ENCODE peak calls at places on chromosomes 2 and 18, in ten cellular contexts. X, R, J, P, D, G, S, L, V and Q are unnamed samples. For H3K4me1, the result is how much of the 10 kb centered on the place peaks cover.

GRCh38 chr2:10985260-10985659 is 73.5 kb downstream of the KCNF1 start:
- DNase-seq in P (no peak), S (no peak), R (no peak), L (no peak), X (no peak), G (no peak), D (no peak), V (no peak), J (no peak), Q (no peak)

GRCh38 chr2:196598846-196599245 is 40.7 kb upstream of the CCDC150 start:
- DNase-seq in V (no peak), J (no peak), P (no peak), G (peak), S (no peak), L (no peak), R (no peak), X (no peak), D (no peak), Q (no peak)

GRCh38 chr2:238127165-238128060 is 11.1 kb upstream of the KLHL30 start:
- DNase-seq in X (no peak), P (peak), D (peak), V (no peak), J (peak), G (peak), L (no peak), S (no peak), R (peak), Q (peak)

GRCh38 chr2:229118336-229118735 is 152.8 kb downstream of the PID1 start:
- DNase-seq in J (no peak), D (no peak), S (no peak), P (no peak), X (no peak), G (no peak), V (no peak), R (no peak), L (no peak), Q (no peak)

GRCh38 chr2:150041721-150042450 is 445.6 kb downstream of the RND3 start:
- DNase-seq in L (no peak), V (no peak), R (no peak), G (peak), S (no peak), D (no peak), X (no peak), P (no peak), J (no peak), Q (no peak)

GRCh38 chr2:147327636-147328035 is 517.2 kb upstream of the ACVR2A start:
- DNase-seq in G (no peak), X (no peak), P (no peak), L (no peak), V (no peak), R (no peak), D (no peak), J (peak), S (no peak), Q (peak)

GRCh38 chr2:221780281-221780688 is 208.2 kb upstream of the EPHA4 start:
- DNase-seq in D (peak), V (no peak), P (no peak), S (no peak), X (no peak), R (no peak), G (peak), J (no peak), L (no peak), Q (no peak)

GRCh38 chr18:62720766-62721613 is 5.6 kb downstream of the PHLPP1 start:
- DNase-seq in S (no peak), J (no peak), G (no peak), D (no peak), L (no peak), R (no peak), V (no peak), X (no peak), P (no peak), Q (no peak)

GRCh38 chr2:71615769-71616730 is 162.7 kb downstream of the DYSF start:
- DNase-seq in V (no peak), X (no peak), J (no peak), R (peak), S (no peak), L (no peak), D (no peak), P (no peak), G (no peak), Q (no peak)

GRCh38 chr2:160652236-160652635 is 158.6 kb upstream of the RBMS1 start:
- DNase-seq in S (peak), R (no peak), L (no peak), X (peak), G (no peak), V (peak), J (no peak), D (peak), P (peak), Q (peak)

GRCh38 chr2:36322108-36322507 is 33.5 kb upstream of the CRIM1 start:
- DNase-seq in P (peak), V (no peak), L (no peak), D (peak), R (no peak), S (no peak), G (peak), X (no peak), J (no peak), Q (no peak)

GRCh38 chr2:67436221-67436620 is 39.1 kb downstream of the ETAA1 start:
- DNase-seq in S (no peak), D (peak), V (no peak), G (no peak), X (no peak), R (no peak), P (no peak), J (no peak), L (no peak), Q (no peak)

GRCh38 chr2:84938194-84938879 is 32.6 kb upstream of the KCMF1 start:
- DNase-seq in V (peak), L (no peak), D (no peak), J (no peak), G (no peak), R (no peak), P (no peak), S (no peak), X (no peak), Q (peak)

GRCh38 chr18:44781890-44782289 is 101.2 kb downstream of the SETBP1 start:
- DNase-seq in D (peak), R (no peak), L (no peak), G (peak), X (no peak), V (no peak), J (no peak), P (no peak), S (no peak), Q (no peak)

GRCh38 chr2:96144481-96145027 is 686 bp downstream of the DUSP2 start:
- DNase-seq in J (no peak), G (no peak), P (peak), L (peak), S (no peak), V (peak), X (no peak), R (no peak), D (peak), Q (peak)

GRCh38 chr2:233210843-233211600 is 40.5 kb upstream of the ATG16L1 start:
- DNase-seq in P (peak), J (peak), G (peak), L (no peak), D (no peak), V (no peak), X (no peak), R (no peak), S (peak), Q (no peak)

GRCh38 chr2:149906871-149907270 is 319.3 kb upstream of the MMADHC start:
- DNase-seq in L (no peak), D (no peak), G (no peak), X (no peak), P (no peak), S (no peak), R (no peak), J (no peak), V (no peak), Q (no peak)

GRCh38 chr2:109450574-109451265 is 163.0 kb downstream of the SEPTIN10 start:
- DNase-seq in V (no peak), P (no peak), D (no peak), J (peak), X (no peak), G (no peak), R (no peak), S (peak), L (no peak), Q (no peak)

GRCh38 chr2:23658466-23658942 is 268.4 kb downstream of the ATAD2B start:
- DNase-seq in X (no peak), R (peak), P (peak), S (peak), J (peak), V (peak), L (no peak), G (peak), D (no peak), Q (no peak)

GRCh38 chr2:128325665-128326181 is 7.1 kb upstream of the HS6ST1 start:
- DNase-seq in G (no peak), L (no peak), V (no peak), D (no peak), P (no peak), S (peak), R (no peak), X (no peak), J (peak), Q (no peak)

GRCh38 chr2:120856421-120856862 is 120.8 kb downstream of the GLI2 start:
- DNase-seq in D (peak), X (no peak), P (no peak), S (no peak), L (no peak), G (peak), V (no peak), J (no peak), R (peak), Q (no peak)

GRCh38 chr2:219448099-219448775 is 13.6 kb downstream of the SPEG start:
- DNase-seq in P (no peak), G (no peak), S (no peak), D (peak), X (no peak), R (no peak), L (no peak), J (no peak), V (no peak), Q (no peak)

GRCh38 chr18:23066060-23066459 is 69.2 kb upstream of the CABLES1 start:
- DNase-seq in L (no peak), D (no peak), R (no peak), S (no peak), P (no peak), V (no peak), J (no peak), X (no peak), G (peak), Q (no peak)

GRCh38 chr2:219331560-219332213 is 857 bp downstream of the RESP18 start:
- DNase-seq in X (no peak), J (peak), L (no peak), D (peak), P (peak), G (peak), S (peak), R (no peak), V (no peak), Q (no peak)

GRCh38 chr2:240462073-240462703 is 26.7 kb downstream of the GPC1 start:
- DNase-seq in L (no peak), J (peak), S (no peak), X (no peak), D (no peak), V (no peak), R (no peak), G (no peak), P (no peak), Q (no peak)

GRCh38 chr2:10190737-10191532 is 68.4 kb downstream of the RRM2 start:
- DNase-seq in J (no peak), L (no peak), R (no peak), V (no peak), S (no peak), P (no peak), D (no peak), G (no peak), X (no peak), Q (no peak)

GRCh38 chr2:43018179-43019024 is 208.0 kb downstream of the ZFP36L2 start:
- DNase-seq in P (peak), S (peak), J (peak), D (no peak), V (no peak), L (no peak), X (no peak), G (peak), R (peak), Q (no peak)

GRCh38 chr2:145041706-145042105 is 521.8 kb upstream of the ZEB2 start:
- DNase-seq in R (no peak), G (no peak), P (no peak), J (no peak), X (no peak), S (no peak), L (no peak), D (no peak), V (no peak), Q (no peak)

GRCh38 chr18:74784791-74785190 is 187.1 kb downstream of the ZNF407 start:
- DNase-seq in X (no peak), D (no peak), J (no peak), R (no peak), G (no peak), V (no peak), P (no peak), S (no peak), L (no peak), Q (no peak)

GRCh38 chr2:132252894-132253264 is 91.1 kb upstream of the ANKRD30BL start:
- DNase-seq in X (no peak), L (no peak), P (no peak), J (no peak), G (no peak), R (no peak), V (no peak), S (no peak), D (no peak), Q (no peak)

GRCh38 chr2:65228249-65228750 is 669 bp downstream of the ACTR2 start:
- DNase-seq in S (no peak), R (no peak), J (no peak), V (peak), L (peak), D (peak), X (peak), G (peak), P (peak), Q (peak)

GRCh38 chr18:13003466-13003896 is 12.3 kb downstream of the CEP192 start:
- DNase-seq in P (peak), V (peak), D (peak), R (no peak), J (peak), X (no peak), G (peak), L (peak), S (no peak), Q (peak)

GRCh38 chr2:239261336-239261735 is 139.5 kb downstream of the HDAC4 start:
- DNase-seq in S (no peak), G (no peak), J (no peak), V (no peak), R (no peak), D (no peak), L (no peak), X (no peak), P (no peak), Q (no peak)
- H3K4me1 ChIP-seq in S (half or more), G (under half), J (under half), V (half or more), R (under half), D (under half), L (under half), X (half or more), P (under half), Q (under half)

GRCh38 chr2:60838481-60838880 is 42.9 kb upstream of the REL start:
- DNase-seq in S (no peak), J (no peak), G (no peak), P (no peak), X (no peak), R (no peak), L (no peak), V (no peak), D (no peak), Q (no peak)

GRCh38 chr2:60834270-60834717 is 47.1 kb upstream of the REL start:
- DNase-seq in L (no peak), V (no peak), J (no peak), P (no peak), R (no peak), X (no peak), S (no peak), G (no peak), D (peak), Q (no peak)

GRCh38 chr2:60839126-60839813 is 42.1 kb upstream of the REL start:
- DNase-seq in R (no peak), G (no peak), X (no peak), L (peak), J (no peak), S (no peak), D (peak), P (no peak), V (no peak), Q (no peak)

GRCh38 chr2:60836491-60836890 is 44.9 kb upstream of the REL start:
- DNase-seq in P (no peak), X (no peak), R (no peak), G (no peak), J (no peak), D (no peak), S (no peak), V (no peak), L (no peak), Q (no peak)

GRCh38 chr2:60837123-60837522 is 44.3 kb upstream of the REL start:
- DNase-seq in S (no peak), J (no peak), D (no peak), V (no peak), G (no peak), X (no peak), L (peak), R (no peak), P (no peak), Q (peak)
- H3K4me1 ChIP-seq in S (under half), J (under half), D (under half), V (under half), G (under half), X (under half), L (half or more), R (under half), P (under half), Q (half or more)

DNA sequence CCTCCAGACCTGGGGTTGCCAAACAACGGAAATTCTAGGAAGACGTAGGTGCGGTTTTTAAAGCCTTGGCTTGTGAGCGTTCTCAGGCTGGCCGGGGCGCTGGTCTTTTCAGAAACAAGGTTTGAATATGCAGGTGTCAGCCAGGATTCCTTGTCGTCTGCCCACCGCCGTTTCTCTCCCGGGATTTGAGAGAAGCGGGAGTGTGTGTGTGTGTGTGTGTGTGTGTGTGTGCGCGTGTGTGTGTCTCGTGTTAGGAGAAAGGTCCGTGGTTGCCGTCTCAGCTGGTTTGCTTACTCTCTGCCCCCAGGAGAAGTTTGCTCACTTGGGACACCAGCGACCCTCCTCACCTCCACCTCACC is 1.0 kb upstream of the ONECUT2 start:
- DNase-seq in G (no peak), D (no peak), R (peak), X (no peak), V (no peak), L (no peak), S (no peak), J (no peak), P (no peak), Q (no peak)
- H3K4me1 ChIP-seq in G (under half), D (under half), R (under half), X (under half), V (under half), L (under half), S (half or more), J (under half), P (under half), Q (under half)

GRCh38 chr2:118386636-118387302 is 298.5 kb downstream of the INSIG2 start:
- DNase-seq in X (no peak), S (no peak), R (no peak), D (peak), G (peak), J (no peak), P (no peak), L (no peak), V (no peak), Q (no peak)
- H3K4me1 ChIP-seq in X (under half), S (under half), R (under half), D (under half), G (under half), J (under half), P (under half), L (under half), V (under half), Q (under half)

GRCh38 chr2:173986805-173987204 is 21.6 kb upstream of the SP3 start:
- DNase-seq in X (no peak), V (no peak), J (peak), D (no peak), G (peak), L (no peak), R (no peak), P (peak), S (no peak), Q (no peak)
- H3K4me1 ChIP-seq in X (under half), V (under half), J (under half), D (under half), G (under half), L (under half), R (under half), P (under half), S (half or more), Q (under half)

DNA sequence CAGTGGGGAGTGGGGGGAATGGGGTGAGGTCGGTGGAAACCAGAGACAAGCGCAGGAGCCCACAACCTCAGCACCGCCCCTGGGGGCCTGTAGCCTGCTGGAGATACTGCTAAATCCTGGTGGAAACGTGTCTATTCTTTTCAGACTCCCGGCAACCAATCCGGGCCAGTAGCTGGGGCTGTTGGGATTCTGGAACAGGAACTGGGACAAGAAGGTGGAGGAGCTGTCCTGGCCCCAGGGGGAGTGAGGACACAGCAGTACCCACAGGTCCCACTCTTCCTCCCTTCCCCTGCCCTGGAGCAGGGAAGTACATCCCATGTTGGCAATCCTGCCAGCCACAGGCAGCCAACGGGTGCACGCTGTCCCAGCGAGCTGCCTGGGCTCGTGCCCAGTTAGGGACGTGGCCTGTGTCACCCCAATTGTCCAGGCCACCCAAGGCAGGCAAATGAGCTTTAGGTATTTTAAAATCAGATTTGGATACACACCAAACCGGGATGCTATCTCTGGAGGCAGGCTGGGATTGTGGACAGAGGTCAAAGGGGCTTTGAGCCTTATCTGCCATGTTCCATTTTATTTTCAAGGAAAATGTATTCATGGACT is 51.8 kb downstream of the HS1BP3 start:
- DNase-seq in G (no peak), L (no peak), P (no peak), R (peak), J (peak), D (no peak), X (no peak), V (no peak), S (peak), Q (no peak)
- H3K4me1 ChIP-seq in G (under half), L (under half), P (under half), R (under half), J (under half), D (under half), X (under half), V (under half), S (half or more), Q (under half)

DNA sequence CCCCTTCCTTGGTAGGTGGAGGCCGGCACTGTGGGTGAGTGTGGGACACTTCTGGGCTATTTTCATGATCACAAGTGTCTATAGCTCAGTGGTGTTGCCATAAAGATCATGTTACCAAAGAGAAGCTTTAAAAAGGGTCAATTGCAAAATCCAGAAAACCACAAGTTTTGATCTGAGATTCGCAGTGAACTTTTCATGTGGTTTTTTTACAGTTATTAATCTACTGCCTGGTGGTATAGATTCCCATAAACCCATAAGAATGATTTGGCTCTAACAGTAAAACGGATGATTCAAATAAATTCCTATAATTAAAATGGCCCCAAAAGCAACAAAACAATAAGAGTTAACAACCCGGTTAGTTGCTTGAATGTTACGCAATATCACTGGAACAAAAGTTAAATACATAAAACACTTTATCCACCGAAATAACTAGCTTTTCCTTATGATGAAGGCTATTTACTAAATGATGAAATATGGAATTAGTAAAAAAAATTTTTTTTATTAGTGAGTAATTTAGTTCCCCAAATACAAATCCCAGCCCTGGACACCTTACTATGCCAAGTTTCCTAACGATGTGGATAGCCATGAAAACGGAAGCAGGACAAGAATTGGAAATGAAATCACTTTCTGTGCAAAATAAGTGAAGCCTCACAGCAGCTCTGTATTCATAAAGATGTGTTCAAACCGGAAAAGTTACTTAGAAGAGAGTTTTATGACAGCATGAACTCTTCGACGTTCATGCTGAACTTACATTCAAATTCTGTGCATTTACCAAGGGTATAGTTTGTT is 95.7 kb upstream of the THOC1 start:
- DNase-seq in D (no peak), X (no peak), V (no peak), J (no peak), R (no peak), P (no peak), S (no peak), L (no peak), G (peak), Q (no peak)
- H3K4me1 ChIP-seq in D (under half), X (under half), V (under half), J (under half), R (under half), P (under half), S (under half), L (under half), G (under half), Q (under half)

GRCh38 chr18:63890950-63891304 is 3.4 kb downstream of the SERPINB2 start:
- DNase-seq in L (no peak), G (peak), J (no peak), S (no peak), R (no peak), X (no peak), V (no peak), P (peak), D (no peak), Q (no peak)
- H3K4me1 ChIP-seq in L (under half), G (under half), J (under half), S (under half), R (under half), X (under half), V (under half), P (under half), D (under half), Q (under half)